ENCODE peak calls at places on chromosomes 7 and 10, in four cellular contexts. I is K562, K is AG09309, W is SJSA1. X is an unnamed sample.

GRCh38 chr10:118995739-118996138 is 33.8 kb upstream of the NANOS1 start:
- DNase-seq in W (peak), K (no peak), I (no peak), X (no peak)

GRCh38 chr7:87220734-87221215 is 1.2 kb upstream of the TMEM243 start:
- DNase-seq in W (no peak), I (no peak), K (no peak), X (no peak)

GRCh38 chr7:85508642-85509429 is 322.0 kb upstream of the SEMA3D start:
- DNase-seq in W (no peak), K (peak), I (no peak), X (no peak)

GRCh38 chr7:50308301-50309129 is 4.0 kb downstream of the IKZF1 start:
- DNase-seq in I (peak), K (no peak), W (no peak), X (no peak)

GRCh38 chr10:30502266-30503058 is 68.5 kb downstream of the MAP3K8 start:
- DNase-seq in W (no peak), I (peak), K (no peak), X (no peak)

GRCh38 chr10:117477961-117478670 is 64.4 kb upstream of the EMX2 start:
- DNase-seq in W (no peak), I (peak), K (peak), X (no peak)

GRCh38 chr7:3371601-3372000 is 70.5 kb downstream of the SDK1 start:
- DNase-seq in W (no peak), I (no peak), K (no peak), X (no peak)

GRCh38 chr7:151430391-151431205 is 9.3 kb downstream of the CRYGN start:
- DNase-seq in W (no peak), K (no peak), I (no peak), X (no peak)

GRCh38 chr10:23643396-23643795 is 204.5 kb downstream of the OTUD1 start:
- DNase-seq in I (no peak), W (no peak), K (no peak), X (no peak)

GRCh38 chr10:70367195-70367796 is 15.1 kb downstream of the LRRC20 start:
- DNase-seq in I (no peak), W (peak), K (no peak), X (no peak)

GRCh38 chr7:25851332-25852248 is 300.4 kb upstream of the NFE2L3 start:
- DNase-seq in W (peak), K (no peak), I (peak), X (peak)

GRCh38 chr10:111373696-111374095 is 296.9 kb downstream of the ADRA2A start:
- DNase-seq in W (no peak), K (no peak), I (no peak), X (no peak)

GRCh38 chr7:132164558-132165130 is 411.6 kb downstream of the PLXNA4 start:
- DNase-seq in W (no peak), K (no peak), I (peak), X (no peak)

GRCh38 chr7:123537026-123537642 is 2.7 kb upstream of the IQUB start:
- DNase-seq in I (no peak), W (no peak), K (no peak), X (no peak)

GRCh38 chr10:93475871-93476270 is 6.3 kb downstream of the MYOF start:
- DNase-seq in K (no peak), W (peak), I (no peak), X (no peak)

GRCh38 chr7:2621061-2621828 is 10.5 kb upstream of the TTYH3 start:
- DNase-seq in W (no peak), I (peak), K (no peak), X (peak)

GRCh38 chr10:90125966-90126600 is 424.7 kb downstream of the KIF20B start:
- DNase-seq in K (no peak), I (no peak), W (no peak), X (no peak)

GRCh38 chr10:43292745-43293676 is 26.1 kb upstream of the RASGEF1A start:
- DNase-seq in K (peak), W (no peak), I (peak), X (peak)

GRCh38 chr10:29228586-29228985 is 60.3 kb upstream of the LYZL1 start:
- DNase-seq in W (no peak), I (no peak), K (no peak), X (no peak)

GRCh38 chr7:39735903-39736302 is 112.5 kb downstream of the RALA start:
- DNase-seq in K (no peak), W (no peak), I (no peak), X (no peak)

GRCh38 chr7:17320102-17320497 is 21.6 kb downstream of the AHR start:
- DNase-seq in I (no peak), W (no peak), K (no peak), X (no peak)

GRCh38 chr10:73898730-73899400 is 12.1 kb upstream of the PLAU start:
- DNase-seq in W (no peak), K (no peak), I (no peak), X (no peak)

GRCh38 chr10:576130-576465 is 113.4 kb downstream of the DIP2C start:
- DNase-seq in W (no peak), I (no peak), K (no peak), X (no peak)

DNA sequence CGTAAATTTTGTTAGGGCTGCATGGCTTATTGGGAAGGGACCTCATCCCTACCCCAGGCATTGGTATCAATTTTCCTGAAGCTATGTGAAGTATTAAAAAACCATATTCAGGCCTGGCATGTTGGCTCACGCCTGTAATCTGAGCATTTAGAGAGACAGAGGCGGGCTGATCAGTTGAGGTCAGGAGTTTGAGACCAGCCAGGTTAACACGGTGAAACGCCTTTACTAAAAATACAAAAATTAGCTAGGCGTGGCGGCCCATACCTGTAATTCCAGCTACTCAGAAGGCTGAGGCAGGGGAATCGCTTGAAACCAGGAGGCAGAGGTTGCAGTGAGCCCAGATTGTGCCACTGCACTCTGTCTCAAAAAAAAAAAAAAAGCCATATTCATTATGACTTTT is 7.1 kb downstream of the TASOR2 start:
- DNase-seq in K (no peak), I (no peak), W (no peak), X (no peak)
- H3K4me3 ChIP-seq in K (no peak), I (peak), W (no peak), X (no peak)

GRCh38 chr10:27542324-27542723 is 38.2 kb downstream of the RAB18 start:
- DNase-seq in W (no peak), I (no peak), K (no peak), X (no peak)

GRCh38 chr10:27537812-27538211 is 33.7 kb downstream of the RAB18 start:
- DNase-seq in W (no peak), I (no peak), K (no peak), X (no peak)

GRCh38 chr10:27542812-27543211 is 38.7 kb downstream of the RAB18 start:
- DNase-seq in I (no peak), W (no peak), K (peak), X (peak)

GRCh38 chr10:27541728-27542285 is 37.7 kb downstream of the RAB18 start:
- DNase-seq in I (no peak), W (no peak), K (no peak), X (no peak)

DNA sequence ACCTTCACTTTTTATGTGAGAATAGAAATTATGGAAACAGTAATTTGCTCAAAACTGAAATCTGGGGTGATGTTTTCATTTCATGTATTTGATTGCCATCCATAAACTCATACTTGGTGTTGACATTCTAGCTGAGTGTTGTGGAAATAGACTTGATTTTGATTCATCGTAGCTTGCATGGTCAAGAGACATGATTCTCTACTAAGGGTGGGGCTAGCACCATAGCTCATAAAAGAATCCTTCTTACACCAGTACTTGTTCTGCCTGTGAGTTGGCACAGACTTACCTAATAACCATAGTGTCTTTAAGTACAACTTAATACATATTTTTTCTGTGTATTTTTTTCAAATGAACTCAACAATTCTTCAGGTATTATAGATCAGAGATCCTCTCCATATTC is 36.6 kb downstream of the RAB18 start:
- DNase-seq in K (no peak), I (no peak), W (no peak), X (no peak)
- H3K4me3 ChIP-seq in K (no peak), I (no peak), W (no peak), X (no peak)

DNA sequence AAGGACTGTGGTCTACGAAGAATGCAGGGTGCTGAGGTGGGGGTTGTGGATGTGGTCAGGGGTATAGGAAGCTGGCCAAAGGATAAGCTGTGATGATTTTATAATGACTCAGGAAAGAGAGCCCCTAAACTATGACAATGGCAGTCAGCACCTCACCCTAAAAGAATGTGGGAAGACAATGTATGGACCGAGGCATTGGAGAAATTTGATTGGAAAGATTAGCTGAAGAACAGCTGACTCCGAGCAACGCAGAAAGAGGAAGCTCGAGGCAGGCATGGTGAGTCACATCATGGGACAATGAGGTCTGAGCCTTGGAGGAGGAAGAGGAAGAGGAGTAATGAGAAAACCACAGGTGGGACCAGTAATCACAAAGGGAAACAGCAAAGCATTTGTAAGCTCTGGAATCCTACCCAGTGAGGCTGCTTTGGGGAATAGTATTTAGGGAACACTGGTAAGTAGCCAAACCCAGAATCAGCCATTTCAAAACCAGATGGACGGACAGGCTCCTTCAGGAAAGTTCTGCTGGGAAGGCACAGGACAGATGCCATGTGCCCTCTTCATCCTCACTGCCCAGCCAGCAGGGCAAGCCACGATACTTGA is 295.4 kb downstream of the PRPF18 start:
- DNase-seq in K (peak), I (no peak), W (peak), X (no peak)
- H3K4me3 ChIP-seq in K (peak), I (no peak), W (no peak), X (no peak)

GRCh38 chr7:100433592-100434296 is 2.6 kb downstream of the PPP1R35 start:
- DNase-seq in W (no peak), I (no peak), K (no peak), X (no peak)
- H3K4me3 ChIP-seq in W (no peak), I (no peak), K (no peak), X (no peak)

DNA sequence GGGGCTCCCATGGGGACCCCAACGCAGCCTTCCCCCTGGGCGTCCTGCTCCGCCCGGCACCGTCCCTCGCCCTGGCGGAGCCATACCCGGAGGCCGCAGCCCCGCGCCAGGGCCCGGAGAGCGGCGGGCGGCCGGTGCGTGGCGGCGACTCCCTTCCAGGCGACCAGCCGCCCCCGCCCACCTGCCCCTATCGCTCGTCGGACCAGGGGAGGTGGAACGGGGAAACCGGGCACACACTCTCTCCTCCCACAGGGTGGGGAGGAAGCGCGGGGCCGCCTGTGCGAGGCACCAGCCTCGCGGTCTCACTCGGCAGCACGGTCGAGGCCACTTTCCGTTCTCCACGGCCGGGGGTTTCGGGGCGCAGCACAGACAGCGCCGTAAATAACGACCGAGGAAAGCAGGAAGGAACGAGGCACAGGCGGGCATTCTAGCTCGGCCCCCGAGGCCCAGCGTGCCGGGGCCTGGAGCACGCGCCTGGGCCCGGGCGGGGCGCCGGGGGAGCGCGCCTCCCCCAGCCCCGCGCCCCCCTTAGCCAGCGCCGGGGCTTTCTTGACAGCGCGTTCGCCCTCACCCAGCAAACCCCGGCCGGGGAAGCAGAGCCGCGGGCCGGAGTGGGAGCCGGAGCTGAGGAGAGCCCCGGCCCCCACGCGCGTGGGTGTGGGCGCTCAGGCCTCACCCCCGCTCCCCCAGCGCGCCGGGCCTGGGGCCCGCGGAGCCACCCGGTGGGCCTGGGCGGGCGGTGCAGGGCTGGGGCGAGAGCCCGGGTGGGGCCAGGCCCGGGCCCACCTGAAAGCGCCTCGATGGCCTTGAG is 936 bp downstream of the IGF2BP3 start:
- DNase-seq in W (peak), I (peak), K (no peak), X (no peak)
- H3K4me3 ChIP-seq in W (peak), I (peak), K (peak), X (peak)

GRCh38 chr7:98618786-98619185 is 1.7 kb downstream of the NPTX2 start:
- DNase-seq in I (no peak), W (no peak), K (no peak), X (no peak)

GRCh38 chr7:98619450-98620321 is 2.6 kb downstream of the NPTX2 start:
- DNase-seq in K (peak), I (no peak), W (peak), X (peak)

GRCh38 chr7:98617960-98618418 is 904 bp downstream of the NPTX2 start:
- DNase-seq in K (no peak), I (no peak), W (no peak), X (peak)

GRCh38 chr7:98616381-98617050 is 569 bp upstream of the NPTX2 start:
- DNase-seq in K (no peak), W (no peak), I (no peak), X (no peak)

DNA sequence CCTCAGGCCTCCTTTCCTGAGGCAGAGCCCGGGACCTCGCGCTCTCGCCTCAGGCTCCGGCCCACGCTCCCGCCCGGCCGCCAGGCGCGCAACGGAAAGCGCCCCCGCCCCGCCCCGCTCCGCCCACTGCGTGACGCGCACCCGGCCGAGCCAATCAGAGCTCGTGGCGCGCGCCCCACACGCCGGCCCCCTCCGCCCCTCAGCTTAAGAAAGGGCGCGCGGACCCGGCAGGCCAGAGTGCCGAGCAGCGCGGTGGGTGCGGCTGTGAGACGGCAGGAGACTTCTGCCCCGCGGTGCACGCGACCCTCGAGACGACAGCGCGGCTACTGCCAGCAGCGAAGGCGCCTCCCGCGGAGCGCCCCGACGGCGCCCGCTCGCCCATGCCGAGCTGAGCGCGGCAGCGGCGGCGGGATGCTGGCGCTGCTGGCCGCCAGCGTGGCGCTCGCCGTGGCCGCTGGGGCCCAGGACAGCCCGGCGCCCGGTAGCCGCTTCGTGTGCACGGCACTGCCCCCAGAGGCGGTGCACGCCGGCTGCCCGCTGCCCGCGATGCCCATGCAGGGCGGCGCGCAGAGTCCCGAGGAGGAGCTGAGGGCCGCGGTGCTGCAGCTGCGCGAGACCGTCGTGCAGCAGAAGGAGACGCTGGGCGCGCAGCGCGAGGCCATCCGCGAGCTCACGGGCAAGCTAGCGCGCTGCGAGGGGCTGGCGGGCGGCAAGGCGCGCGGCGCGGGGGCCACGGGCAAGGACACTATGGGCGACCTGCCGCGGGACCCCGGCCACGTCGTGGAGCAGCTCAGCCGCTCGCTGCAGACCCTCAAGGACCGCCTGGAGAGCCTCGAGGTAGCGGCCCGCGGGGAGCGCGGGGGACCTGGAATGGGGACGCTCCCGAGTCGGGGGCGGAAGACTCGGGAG is at the start of gene NPTX2:
- DNase-seq in W (peak), K (no peak), I (no peak), X (peak)
- H3K4me3 ChIP-seq in W (peak), K (peak), I (no peak), X (peak)

GRCh38 chr10:17586741-17587720 is 30.1 kb downstream of the HACD1 start:
- DNase-seq in K (no peak), W (no peak), I (no peak), X (no peak)
- H3K4me3 ChIP-seq in K (no peak), W (no peak), I (no peak), X (no peak)

GRCh38 chr7:101743241-101743994 is 74.0 kb upstream of the CUX1 start:
- DNase-seq in W (no peak), I (peak), K (no peak), X (peak)
- H3K4me3 ChIP-seq in W (peak), I (peak), K (peak), X (peak)

DNA sequence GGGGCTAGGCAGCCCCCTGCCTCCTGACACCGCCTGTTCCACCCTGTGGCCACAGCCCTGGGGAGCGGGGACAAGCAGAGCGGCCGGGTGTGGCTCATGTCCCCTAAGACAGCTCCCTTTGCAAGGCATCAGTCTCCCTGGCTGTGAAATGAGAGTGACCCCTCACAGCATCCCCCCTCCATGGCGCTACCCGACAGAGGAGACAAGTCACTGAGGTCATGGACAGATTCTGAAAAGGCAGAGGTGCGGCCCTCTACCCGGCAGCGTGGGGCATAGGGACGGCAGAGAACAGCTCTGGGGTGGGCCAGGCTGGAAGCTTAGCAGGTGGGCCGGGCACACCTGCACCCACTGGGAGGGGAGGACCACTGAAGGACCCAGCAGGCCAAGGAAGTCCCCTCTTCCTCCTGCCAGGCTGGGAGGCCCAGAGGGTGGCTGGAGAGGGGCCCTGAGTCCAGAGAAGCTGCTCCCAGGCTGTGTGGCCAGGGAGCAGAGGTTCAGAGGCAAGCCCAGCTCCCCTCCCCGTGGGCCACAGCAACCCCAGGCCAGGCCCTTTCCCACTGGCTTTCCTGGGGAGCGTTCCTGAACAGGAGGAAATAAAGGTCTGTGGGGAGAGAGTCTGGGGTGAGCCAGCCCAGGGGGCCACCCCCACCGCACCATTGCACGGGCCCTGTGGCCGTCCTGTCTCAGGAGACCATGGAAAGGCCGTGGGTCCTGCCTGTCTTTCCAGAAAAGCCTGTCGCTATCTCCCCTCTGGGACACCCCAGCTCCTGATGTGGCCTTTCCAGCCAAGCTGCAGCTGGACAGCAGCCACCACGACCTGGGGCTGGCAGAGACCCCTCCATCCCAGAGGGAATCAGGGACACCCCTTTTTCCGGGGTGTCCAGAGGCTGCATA is 1.7 kb downstream of the ADAP1 start:
- DNase-seq in K (no peak), I (no peak), W (no peak), X (no peak)
- H3K4me3 ChIP-seq in K (no peak), I (no peak), W (no peak), X (no peak)

DNA sequence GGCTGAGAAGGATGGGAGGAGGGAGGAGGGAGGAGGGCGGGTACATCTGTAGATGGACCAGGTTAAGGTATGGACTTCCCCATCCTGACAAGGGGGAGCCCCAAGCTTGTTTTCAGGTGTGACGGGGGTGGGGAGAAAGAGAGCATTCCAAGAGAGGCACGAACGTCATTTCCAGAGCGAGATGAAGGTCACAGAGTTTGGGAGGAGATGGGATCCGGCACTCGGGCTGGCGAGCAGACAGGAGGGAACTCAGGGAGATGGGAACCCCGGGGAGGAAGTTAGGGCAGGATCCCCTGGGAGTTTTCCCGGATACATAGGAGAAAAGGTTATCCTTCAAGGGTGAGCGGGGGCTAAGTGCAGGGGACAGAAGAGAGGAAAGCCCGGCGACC is 118.8 kb downstream of the CUX1 start:
- DNase-seq in K (no peak), I (no peak), W (no peak), X (no peak)
- H3K4me3 ChIP-seq in K (peak), I (no peak), W (peak), X (no peak)

X was measured in WERI-Rb-1.